ENCODE peak calls at places on chromosomes 2 and 18, in five cellular contexts. One of them, this sample, is unnamed.
A peak's percentile ranks its signal among the peaks of the same experiment; 100 is the strongest.

GRCh38 chr2:135662088-135662487 is 79.6 kb upstream of the UBXN4 start:
- DNase-seq in upper lobe of right lung: no peak
- DNase-seq in IMR-90: peak; percentile 55
- DNase-seq in transverse colon: no peak
- DNase-seq in cardiac muscle cell: no peak
- DNase-seq in this sample: peak; percentile 79

GRCh38 chr2:119683717-119684443 is 4.9 kb downstream of the TMEM177 start:
- DNase-seq in upper lobe of right lung: no peak
- DNase-seq in IMR-90: peak; percentile 28
- DNase-seq in transverse colon: no peak
- DNase-seq in cardiac muscle cell: no peak
- DNase-seq in this sample: no peak

GRCh38 chr18:63232826-63233225 is 86.7 kb downstream of the BCL2 start:
- DNase-seq in upper lobe of right lung: no peak
- DNase-seq in IMR-90: no peak
- DNase-seq in transverse colon: no peak
- DNase-seq in cardiac muscle cell: no peak
- DNase-seq in this sample: no peak

GRCh38 chr2:159539701-159540100 is 76.6 kb downstream of the BAZ2B start:
- DNase-seq in upper lobe of right lung: no peak
- DNase-seq in IMR-90: no peak
- DNase-seq in transverse colon: no peak
- DNase-seq in cardiac muscle cell: no peak
- DNase-seq in this sample: no peak

GRCh38 chr2:43345391-43345813 is 119.0 kb upstream of the ZFP36L2 start:
- DNase-seq in upper lobe of right lung: no peak
- DNase-seq in IMR-90: no peak
- DNase-seq in transverse colon: no peak
- DNase-seq in cardiac muscle cell: peak; percentile 14
- DNase-seq in this sample: no peak

GRCh38 chr18:12121175-12122095 is 27.8 kb downstream of the ANKRD62 start:
- DNase-seq in upper lobe of right lung: no peak
- DNase-seq in IMR-90: peak; percentile 1
- DNase-seq in transverse colon: no peak
- DNase-seq in cardiac muscle cell: peak; percentile 23
- DNase-seq in this sample: peak; percentile 7

GRCh38 chr2:213224366-213224765 is 59.9 kb upstream of the SPAG16 start:
- DNase-seq in upper lobe of right lung: no peak
- DNase-seq in IMR-90: no peak
- DNase-seq in transverse colon: no peak
- DNase-seq in cardiac muscle cell: no peak
- DNase-seq in this sample: no peak

GRCh38 chr18:45566025-45566740 is 49.1 kb upstream of the SLC14A2 start:
- DNase-seq in upper lobe of right lung: no peak
- DNase-seq in IMR-90: peak; percentile 87
- DNase-seq in transverse colon: no peak
- DNase-seq in cardiac muscle cell: no peak
- DNase-seq in this sample: peak; percentile 82

GRCh38 chr2:236684534-236685256 is 115.1 kb downstream of the ACKR3 start:
- DNase-seq in upper lobe of right lung: no peak
- DNase-seq in IMR-90: no peak
- DNase-seq in transverse colon: no peak
- DNase-seq in cardiac muscle cell: no peak
- DNase-seq in this sample: no peak

GRCh38 chr2:232085179-232085578 is 123.7 kb downstream of the DIS3L2 start:
- DNase-seq in upper lobe of right lung: no peak
- DNase-seq in IMR-90: no peak
- DNase-seq in transverse colon: no peak
- DNase-seq in cardiac muscle cell: no peak
- DNase-seq in this sample: no peak

GRCh38 chr2:239671916-239672849 is 271.4 kb upstream of the HDAC4 start:
- DNase-seq in upper lobe of right lung: no peak
- DNase-seq in IMR-90: no peak
- DNase-seq in transverse colon: no peak
- DNase-seq in cardiac muscle cell: no peak
- DNase-seq in this sample: no peak

GRCh38 chr18:79400091-79400590 is 4.4 kb downstream of the NFATC1 start:
- DNase-seq in upper lobe of right lung: peak; percentile 86
- DNase-seq in IMR-90: no peak
- DNase-seq in transverse colon: peak; percentile 73
- DNase-seq in cardiac muscle cell: peak; percentile 64
- DNase-seq in this sample: no peak

GRCh38 chr2:179987916-179988315 is 19.2 kb downstream of the CWC22 start:
- DNase-seq in upper lobe of right lung: no peak
- DNase-seq in IMR-90: no peak
- DNase-seq in transverse colon: no peak
- DNase-seq in cardiac muscle cell: no peak
- DNase-seq in this sample: no peak

DNA sequence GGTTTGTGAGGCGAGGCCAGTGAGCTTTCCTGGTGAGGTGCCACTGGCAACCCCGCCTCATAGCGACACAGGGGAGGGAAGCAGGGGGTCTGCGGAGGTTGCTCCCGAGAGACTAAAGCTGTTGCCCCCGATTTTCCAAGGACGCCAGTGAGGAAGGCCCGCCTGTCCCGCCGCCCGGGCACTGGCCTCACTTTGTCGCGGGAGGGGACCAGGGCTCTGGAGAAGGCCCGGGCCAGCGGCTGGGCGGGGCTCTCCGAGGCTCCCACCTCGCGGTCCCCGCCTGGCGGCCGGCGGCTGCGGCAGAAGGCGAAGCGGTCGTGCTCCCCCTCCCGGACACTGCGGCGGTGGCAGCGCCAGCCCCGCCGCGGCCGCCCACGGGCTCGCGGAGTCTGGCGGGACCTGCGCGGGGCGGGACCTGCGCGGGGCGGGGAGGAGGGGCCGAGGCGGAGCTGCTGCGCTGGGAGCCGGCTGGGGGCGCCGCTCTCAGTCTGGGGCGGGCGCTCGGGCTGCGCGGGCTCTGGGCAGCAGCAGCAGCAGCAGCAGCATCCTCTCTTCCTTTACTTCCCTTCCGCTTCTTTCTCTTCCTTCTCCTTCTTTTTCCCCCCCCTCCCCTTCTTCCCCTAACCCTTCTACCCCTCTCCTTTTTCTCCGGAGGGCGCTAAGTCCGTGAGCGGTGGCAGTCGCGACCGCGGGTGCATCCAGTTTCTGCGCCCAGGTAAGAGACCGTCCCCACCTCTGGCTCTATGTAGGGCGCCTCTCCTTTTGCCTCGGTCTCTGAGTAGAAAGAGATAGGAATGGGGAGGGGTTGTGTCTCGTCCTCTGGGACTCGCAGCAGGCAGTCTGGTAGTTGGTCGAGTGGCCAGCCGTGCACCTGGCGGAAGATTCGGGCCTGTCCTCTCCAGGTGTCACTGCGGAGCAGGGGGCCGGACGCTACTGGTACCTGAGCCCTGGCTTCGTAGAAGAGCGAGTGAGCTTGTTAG is at the start of gene MAP2:
- DNase-seq in upper lobe of right lung: peak; percentile 92
- DNase-seq in IMR-90: peak; percentile 60
- DNase-seq in transverse colon: peak; percentile 75
- DNase-seq in cardiac muscle cell: peak; percentile 90
- DNase-seq in this sample: peak; percentile 60
- H3K4me3 ChIP-seq in upper lobe of right lung: peak within 1 kb of the TSS; percentile 66
- H3K4me3 ChIP-seq in IMR-90: peak within 1 kb of the TSS; percentile 43
- H3K4me3 ChIP-seq in transverse colon: peak within 1 kb of the TSS; percentile 56
- H3K4me3 ChIP-seq in cardiac muscle cell: peak within 1 kb of the TSS; percentile 42
- H3K4me3 ChIP-seq in this sample: peak within 1 kb of the TSS; percentile 83

GRCh38 chr2:73174941-73175662 is 27.3 kb upstream of the NOTO start:
- DNase-seq in upper lobe of right lung: no peak
- DNase-seq in IMR-90: no peak
- DNase-seq in transverse colon: no peak
- DNase-seq in cardiac muscle cell: peak; percentile 12
- DNase-seq in this sample: no peak

GRCh38 chr2:73176205-73176880 is 26.0 kb upstream of the NOTO start:
- DNase-seq in upper lobe of right lung: no peak
- DNase-seq in IMR-90: no peak
- DNase-seq in transverse colon: peak; percentile 21
- DNase-seq in cardiac muscle cell: no peak
- DNase-seq in this sample: no peak

GRCh38 chr2:73175663-73176204 is 26.6 kb upstream of the NOTO start:
- DNase-seq in upper lobe of right lung: peak; percentile 90
- DNase-seq in IMR-90: peak; percentile 62
- DNase-seq in transverse colon: peak; percentile 81
- DNase-seq in cardiac muscle cell: peak; percentile 84
- DNase-seq in this sample: peak; percentile 56

GRCh38 chr2:73176881-73177644 is 25.3 kb upstream of the NOTO start:
- DNase-seq in upper lobe of right lung: peak; percentile 95
- DNase-seq in IMR-90: peak; percentile 76
- DNase-seq in transverse colon: peak; percentile 92
- DNase-seq in cardiac muscle cell: peak; percentile 93
- DNase-seq in this sample: peak; percentile 76

GRCh38 chr2:73177645-73178255 is 24.6 kb upstream of the NOTO start:
- DNase-seq in upper lobe of right lung: no peak
- DNase-seq in IMR-90: no peak
- DNase-seq in transverse colon: no peak
- DNase-seq in cardiac muscle cell: no peak
- DNase-seq in this sample: no peak
- TF ChIP-seq CTCF in upper lobe of right lung: no peak
- TF ChIP-seq CTCF in IMR-90: no peak
- TF ChIP-seq CTCF in transverse colon: no peak
- TF ChIP-seq CTCF in cardiac muscle cell: no peak
- TF ChIP-seq CTCF in this sample: no peak

DNA sequence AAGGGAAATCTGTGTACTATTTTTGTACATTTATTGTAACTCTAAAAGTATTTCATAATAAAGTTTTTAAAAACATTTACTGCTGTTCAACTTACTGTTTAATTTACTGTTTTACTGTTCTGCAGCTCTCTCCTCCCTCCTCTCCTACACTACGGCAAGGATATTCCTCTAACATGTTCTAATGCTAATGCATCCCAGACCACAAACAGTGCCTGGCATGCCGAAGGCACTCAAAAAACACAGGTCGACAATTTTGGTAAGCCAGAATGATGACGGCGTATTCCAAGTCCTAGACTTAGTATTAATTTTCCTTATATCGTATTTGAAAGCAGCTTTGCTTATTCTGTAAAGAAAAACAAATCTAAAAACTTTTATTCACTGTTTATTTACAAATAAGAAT is 13.3 kb downstream of the MGAT4A start:
- DNase-seq in upper lobe of right lung: no peak
- DNase-seq in IMR-90: no peak
- DNase-seq in transverse colon: no peak
- DNase-seq in cardiac muscle cell: no peak
- DNase-seq in this sample: no peak
- H3K27ac ChIP-seq in upper lobe of right lung: no peak overlapping the region
- H3K27ac ChIP-seq in IMR-90: no peak overlapping the region
- H3K27ac ChIP-seq in transverse colon: no peak overlapping the region
- H3K27ac ChIP-seq in cardiac muscle cell: no peak overlapping the region
- H3K27ac ChIP-seq in this sample: no peak overlapping the region

DNA sequence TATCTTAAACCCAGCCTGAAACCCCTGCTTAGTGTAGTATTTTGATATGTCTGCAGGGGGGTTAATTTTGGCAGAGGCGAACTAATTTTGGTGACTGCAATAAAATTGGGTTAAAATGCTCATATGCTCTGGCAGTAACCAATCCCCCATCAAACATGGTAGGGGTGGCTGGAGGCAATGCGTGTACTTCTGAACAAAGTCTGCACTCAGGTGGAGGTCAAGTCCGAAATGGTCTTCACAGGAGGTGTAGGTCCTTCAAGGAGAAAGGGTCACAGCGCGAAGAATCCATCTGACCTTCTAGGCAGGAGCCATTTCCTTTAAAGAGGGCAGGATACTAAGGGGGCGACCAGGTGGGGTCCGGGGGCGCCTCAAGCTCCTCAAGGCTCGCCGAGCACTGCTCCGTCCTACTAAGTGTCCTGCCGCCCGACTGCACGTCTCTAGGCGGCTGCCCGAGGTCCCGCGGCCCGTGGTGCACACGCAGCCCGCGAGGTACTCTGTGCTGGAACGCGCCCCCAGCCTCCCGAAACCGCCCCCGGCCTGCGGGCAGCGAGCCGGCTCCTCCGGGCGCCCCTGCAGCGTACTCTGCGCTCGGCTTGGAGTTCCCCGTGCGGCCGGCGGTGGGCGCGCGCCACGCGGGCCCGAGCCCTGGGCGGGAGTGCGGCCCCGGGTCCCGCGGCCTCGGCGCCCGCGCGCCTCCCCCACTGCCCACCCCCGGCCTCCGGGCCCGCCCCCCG is 1.7 kb upstream of the LDLRAD4 start:
- DNase-seq in upper lobe of right lung: peak; percentile 74
- DNase-seq in IMR-90: no peak
- DNase-seq in transverse colon: peak; percentile 53
- DNase-seq in cardiac muscle cell: peak; percentile 71
- DNase-seq in this sample: no peak
- H3K4me3 ChIP-seq in upper lobe of right lung: peak overlapping the region; percentile 60
- H3K4me3 ChIP-seq in IMR-90: no peak overlapping the region
- H3K4me3 ChIP-seq in transverse colon: peak overlapping the region; percentile 83
- H3K4me3 ChIP-seq in cardiac muscle cell: peak overlapping the region; percentile 45
- H3K4me3 ChIP-seq in this sample: no peak overlapping the region

DNA sequence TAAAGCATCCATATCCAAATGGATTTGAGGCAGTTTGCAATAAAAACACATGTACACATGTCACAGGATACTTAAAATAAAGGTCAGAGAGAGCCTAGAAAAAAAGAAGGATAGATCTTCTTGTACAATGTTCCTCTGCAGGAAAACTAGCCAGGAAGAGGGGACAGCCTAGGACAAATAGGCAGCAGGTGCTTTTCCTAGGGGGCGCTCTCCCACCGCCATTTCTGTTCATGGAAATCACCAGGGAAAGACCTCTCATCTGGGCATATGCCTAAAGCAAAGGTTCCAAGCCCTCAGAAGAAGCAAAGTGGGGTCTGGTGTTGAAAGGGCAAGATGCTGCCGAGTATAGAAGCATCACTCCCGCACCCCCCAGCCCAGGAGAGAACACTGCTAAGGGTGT is 799.1 kb downstream of the BCL11A start:
- DNase-seq in upper lobe of right lung: no peak
- DNase-seq in IMR-90: no peak
- DNase-seq in transverse colon: no peak
- DNase-seq in cardiac muscle cell: peak; percentile 20
- DNase-seq in this sample: no peak
- TF ChIP-seq CTCF in upper lobe of right lung: no peak
- TF ChIP-seq CTCF in IMR-90: no peak
- TF ChIP-seq CTCF in transverse colon: no peak
- TF ChIP-seq CTCF in cardiac muscle cell: no peak
- TF ChIP-seq CTCF in this sample: no peak

GRCh38 chr2:187918996-187919821 is 365.0 kb upstream of the TFPI start:
- DNase-seq in upper lobe of right lung: no peak
- DNase-seq in IMR-90: no peak
- DNase-seq in transverse colon: no peak
- DNase-seq in cardiac muscle cell: no peak
- DNase-seq in this sample: no peak

GRCh38 chr2:187916799-187917198 is 362.6 kb upstream of the TFPI start:
- DNase-seq in upper lobe of right lung: no peak
- DNase-seq in IMR-90: no peak
- DNase-seq in transverse colon: no peak
- DNase-seq in cardiac muscle cell: no peak
- DNase-seq in this sample: no peak

GRCh38 chr2:187922841-187923240 is 368.6 kb upstream of the TFPI start:
- DNase-seq in upper lobe of right lung: no peak
- DNase-seq in IMR-90: peak; percentile 4
- DNase-seq in transverse colon: no peak
- DNase-seq in cardiac muscle cell: no peak
- DNase-seq in this sample: no peak

GRCh38 chr2:187917535-187917934 is 363.3 kb upstream of the TFPI start:
- DNase-seq in upper lobe of right lung: no peak
- DNase-seq in IMR-90: peak; percentile 61
- DNase-seq in transverse colon: no peak
- DNase-seq in cardiac muscle cell: no peak
- DNase-seq in this sample: peak; percentile 44

GRCh38 chr2:187920511-187920910 is 366.3 kb upstream of the TFPI start:
- DNase-seq in upper lobe of right lung: no peak
- DNase-seq in IMR-90: no peak
- DNase-seq in transverse colon: no peak
- DNase-seq in cardiac muscle cell: no peak
- DNase-seq in this sample: no peak
- H3K27ac ChIP-seq in upper lobe of right lung: no peak overlapping the region
- H3K27ac ChIP-seq in IMR-90: no peak overlapping the region
- H3K27ac ChIP-seq in transverse colon: no peak overlapping the region
- H3K27ac ChIP-seq in cardiac muscle cell: no peak overlapping the region
- H3K27ac ChIP-seq in this sample: no peak overlapping the region